ENCODE peak calls at places on chromosome 6, in ten cellular contexts. A is psoas muscle, U is caudate nucleus, O is HEK293T, I is non-pigmented ciliary epithelial cell, F is brain pericyte, K is nephron progenitor cell, D is natural killer cell, V is H9, J is IMR-90. Z is an unnamed sample.

GRCh38 chr6:40778918-40779317 is 191.8 kb upstream of the LRFN2 start:
- DNase-seq in A (no peak), U (no peak), O (no peak), I (no peak), F (no peak), K (no peak), D (no peak), V (no peak), J (no peak), Z (no peak)

GRCh38 chr6:110366241-110366640 is 8.1 kb upstream of the METTL24 start:
- DNase-seq in A (no peak), U (no peak), O (no peak), I (no peak), F (no peak), K (no peak), D (no peak), V (no peak), J (no peak), Z (no peak)

GRCh38 chr6:7513534-7513933 is 27.9 kb upstream of the DSP start:
- DNase-seq in A (no peak), U (no peak), O (no peak), I (no peak), F (no peak), K (no peak), D (no peak), V (no peak), J (no peak), Z (no peak)

GRCh38 chr6:143867236-143867635 is 3.0 kb downstream of the ZC2HC1B start:
- DNase-seq in A (no peak), U (no peak), O (no peak), I (no peak), F (no peak), K (no peak), D (no peak), V (no peak), J (peak; percentile 55), Z (no peak)

GRCh38 chr6:34243131-34243771 is 5.6 kb downstream of the SMIM29 start:
- DNase-seq in A (no peak), U (no peak), O (peak; percentile 0), I (no peak), F (no peak), K (no peak), D (no peak), V (no peak), J (peak; percentile 77), Z (no peak)

GRCh38 chr6:14398953-14399352 is 281.4 kb downstream of the CD83 start:
- DNase-seq in A (no peak), U (no peak), O (no peak), I (no peak), F (no peak), K (no peak), D (no peak), V (no peak), J (no peak), Z (no peak)

GRCh38 chr6:31180500-31180899 is 10.0 kb upstream of the POU5F1 start:
- DNase-seq in A (peak; percentile 87), U (no peak), O (peak; percentile 28), I (no peak), F (no peak), K (no peak), D (peak; percentile 66), V (peak; percentile 86), J (no peak), Z (peak; percentile 29)

GRCh38 chr6:39228992-39229767 is at the start of gene KCNK5:
- DNase-seq in A (peak; percentile 80), U (no peak), O (peak; percentile 93), I (no peak), F (no peak), K (peak; percentile 88), D (peak; percentile 51), V (peak; percentile 94), J (peak; percentile 2), Z (peak; percentile 82)

GRCh38 chr6:20455175-20456075 is 53.7 kb downstream of the E2F3 start:
- DNase-seq in A (no peak), U (no peak), O (no peak), I (no peak), F (no peak), K (no peak), D (no peak), V (no peak), J (peak; percentile 57), Z (no peak)

GRCh38 chr6:137147195-137147594 is 26.2 kb downstream of the IL22RA2 start:
- DNase-seq in A (no peak), U (no peak), O (no peak), I (no peak), F (no peak), K (no peak), D (no peak), V (no peak), J (no peak), Z (no peak)

GRCh38 chr6:33885121-33886057 is 81.6 kb upstream of the MLN start:
- DNase-seq in A (peak; percentile 27), U (no peak), O (no peak), I (no peak), F (no peak), K (no peak), D (no peak), V (no peak), J (peak; percentile 25), Z (no peak)